ENCODE peak calls at places on chromosomes 2 and 18, in four cellular contexts. R is cardiac muscle cell; X is mammary epithelial cell; Y is effector memory CD4-positive, alpha-beta T cell. B is an unnamed sample. For H3K9me3, the result is how much of the 10 kb centered on the place peaks cover.

GRCh38 chr2:229454934-229455631 is 184.0 kb upstream of the PID1 start:
- DNase-seq in R (peak), X (peak), Y (no peak), B (no peak)

GRCh38 chr18:39764848-39765247 is 2190.2 kb upstream of the PIK3C3 start:
- DNase-seq in R (no peak), X (no peak), Y (no peak), B (no peak)

GRCh38 chr2:23541453-23542334 is 156.7 kb downstream of the KLHL29 start:
- DNase-seq in R (no peak), X (no peak), Y (no peak), B (no peak)

GRCh38 chr2:172442072-172442895 is 14.9 kb downstream of the ITGA6 start:
- DNase-seq in R (peak), X (peak), Y (no peak), B (peak)

GRCh38 chr2:96689431-96689991 is 46.9 kb downstream of the FER1L5 start:
- DNase-seq in R (no peak), X (no peak), Y (no peak), B (no peak)

GRCh38 chr2:31401580-31401979 is 13.0 kb downstream of the XDH start:
- DNase-seq in R (peak), X (peak), Y (no peak), B (peak)

GRCh38 chr2:20524412-20525040 is 77.7 kb downstream of the RHOB start:
- DNase-seq in R (peak), X (no peak), Y (no peak), B (no peak)

GRCh38 chr2:156483741-156484173 is 47.6 kb downstream of the GPD2 start:
- DNase-seq in R (no peak), X (no peak), Y (no peak), B (no peak)

GRCh38 chr18:79466591-79466990 is 70.9 kb downstream of the NFATC1 start:
- DNase-seq in R (no peak), X (no peak), Y (no peak), B (no peak)

GRCh38 chr2:48589170-48589767 is 28.4 kb upstream of the GTF2A1L start:
- DNase-seq in R (peak), X (peak), Y (no peak), B (peak)

GRCh38 chr18:45221363-45221762 is 393.9 kb upstream of the SLC14A2 start:
- DNase-seq in R (peak), X (peak), Y (no peak), B (peak)

GRCh38 chr2:123514808-123515207 is 510.3 kb upstream of the CNTNAP5 start:
- DNase-seq in R (no peak), X (no peak), Y (no peak), B (no peak)

GRCh38 chr2:63049291-63050185 is 1.1 kb upstream of the OTX1 start:
- DNase-seq in R (no peak), X (no peak), Y (no peak), B (no peak)

GRCh38 chr2:46270384-46270783 is 26.8 kb upstream of the EPAS1 start:
- DNase-seq in R (no peak), X (no peak), Y (no peak), B (no peak)

GRCh38 chr2:226414313-226414712 is 385.3 kb downstream of the IRS1 start:
- DNase-seq in R (no peak), X (no peak), Y (no peak), B (no peak)

GRCh38 chr2:155965415-155966070 is 367.0 kb downstream of the NR4A2 start:
- DNase-seq in R (no peak), X (peak), Y (no peak), B (no peak)

GRCh38 chr2:128416366-128416765 is 97.7 kb upstream of the HS6ST1 start:
- DNase-seq in R (no peak), X (no peak), Y (no peak), B (no peak)

GRCh38 chr2:197279997-197280756 is 30.4 kb downstream of the ANKRD44 start:
- DNase-seq in R (peak), X (no peak), Y (no peak), B (no peak)

GRCh38 chr2:217622205-217622621 is 380.6 kb downstream of the TNS1 start:
- DNase-seq in R (peak), X (no peak), Y (no peak), B (peak)

GRCh38 chr2:188974184-188974583 is at the start of gene COL3A1:
- DNase-seq in R (peak), X (no peak), Y (no peak), B (peak)

GRCh38 chr2:2660789-2661355 is 329.8 kb upstream of the MYT1L start:
- DNase-seq in R (no peak), X (no peak), Y (no peak), B (peak)

DNA sequence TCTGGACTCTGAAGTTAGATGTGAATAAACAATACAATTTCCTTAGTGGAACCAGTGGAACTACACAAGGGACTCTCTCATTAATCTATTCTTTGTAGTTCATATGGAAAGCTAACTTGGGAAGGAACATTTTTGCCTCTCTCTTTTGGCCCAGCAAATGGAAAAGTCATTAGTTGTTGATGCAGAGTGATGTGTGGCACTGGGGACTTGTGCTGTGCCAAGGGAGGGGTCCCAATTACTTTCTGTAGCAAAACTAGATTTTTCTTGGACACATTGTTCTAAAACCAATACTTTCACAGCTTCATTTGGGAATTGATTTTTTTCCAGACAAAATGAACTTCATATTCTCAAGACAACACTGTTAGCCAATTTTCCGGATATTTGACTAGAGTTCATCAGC is 376.9 kb downstream of the TRIB2 start:
- DNase-seq in R (no peak), X (no peak), Y (no peak), B (no peak)
- H3K9me3 ChIP-seq in R (under half), X (under half), Y (under half), B (under half)

GRCh38 chr2:115119086-115119485 is 676.6 kb downstream of the DPP10 start:
- DNase-seq in R (no peak), X (no peak), Y (no peak), B (no peak)

GRCh38 chr2:115124817-115125216 is 682.4 kb downstream of the DPP10 start:
- DNase-seq in R (no peak), X (no peak), Y (no peak), B (no peak)

GRCh38 chr2:115118306-115118705 is 675.9 kb downstream of the DPP10 start:
- DNase-seq in R (no peak), X (no peak), Y (no peak), B (no peak)

DNA sequence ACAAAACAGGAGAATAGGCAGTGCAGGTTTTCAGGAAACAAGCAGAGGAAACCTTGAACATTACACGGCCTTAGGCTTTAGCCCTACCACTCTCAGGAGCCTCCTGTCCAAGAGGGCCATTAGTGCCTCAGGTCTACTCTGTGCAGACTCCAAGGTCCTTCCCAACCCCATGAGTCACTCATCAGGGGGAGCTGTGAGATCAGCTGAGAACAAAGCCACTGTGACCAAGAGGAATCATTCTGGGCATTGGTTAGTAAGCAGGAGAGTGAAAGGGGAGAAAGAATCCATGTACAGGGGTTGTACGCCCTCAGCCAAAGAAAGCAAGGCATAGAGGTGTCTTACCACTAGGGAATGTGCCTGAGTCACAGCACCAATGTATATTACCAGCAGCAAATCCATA is 680.3 kb downstream of the DPP10 start:
- DNase-seq in R (no peak), X (no peak), Y (no peak), B (peak)
- H3K9me3 ChIP-seq in R (under half), X (under half), Y (under half), B (under half)

DNA sequence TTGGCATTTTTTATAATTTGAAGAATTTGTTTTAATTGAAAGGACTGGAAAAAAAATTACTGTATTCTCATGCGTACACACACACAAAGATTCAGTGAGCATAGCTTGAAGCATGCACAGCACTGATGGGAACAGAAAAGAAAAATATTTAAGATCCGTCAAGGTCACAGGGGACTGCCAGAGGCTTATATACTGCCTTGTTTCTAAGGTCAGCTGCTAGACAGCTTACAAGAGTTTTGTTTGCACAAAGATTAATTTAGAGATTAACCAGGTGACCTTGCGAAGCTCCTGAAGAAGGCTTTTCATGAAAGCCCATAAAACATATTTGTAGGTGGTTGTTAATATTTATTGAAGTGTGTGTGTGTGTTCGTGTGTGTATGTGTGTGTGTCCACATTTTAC is 396.3 kb downstream of the TRIB2 start:
- DNase-seq in R (no peak), X (no peak), Y (no peak), B (no peak)
- H3K9me3 ChIP-seq in R (under half), X (under half), Y (under half), B (under half)

GRCh38 chr2:240421396-240421795 is 14.1 kb upstream of the GPC1 start:
- DNase-seq in R (no peak), X (no peak), Y (no peak), B (no peak)
- H3K9me3 ChIP-seq in R (under half), X (under half), Y (under half), B (under half)

B was measured in MG63.